ENCODE peak calls at places on chromosomes 7 and 10, in six cellular contexts. L is activated CD4-positive, alpha-beta T cell treated with anti-CD3 and anti-CD28 coated beads, Interleukin-2, amount 50 U/mL, for 48 hours; B is stimulated activated CD8-positive, alpha-beta memory T cell treated with anti-CD3 and anti-CD28 coated beads, Interleukin-15, amount 100 ng/mL, for 24 hours; M is T-helper 1 cell; H is adrenal gland; O is activated effector memory CD4-positive, alpha-beta T cell treated with anti-CD3 and anti-CD28 coated beads, Interleukin-2, amount 50 U/mL, for 16 hours. F is an unnamed sample.
A peak's percentile ranks its signal among the peaks of the same experiment; 100 is the strongest.

GRCh38 chr10:572696-573095 is 116.8 kb downstream of the DIP2C start:
- DNase-seq in O (no peak), B (no peak), L (no peak), H (peak; percentile 8), M (no peak), F (no peak)

GRCh38 chr7:47292832-47293309 is 289.0 kb downstream of the TNS3 start:
- DNase-seq in M (no peak), B (no peak), H (no peak), O (no peak), L (no peak), F (no peak)

GRCh38 chr10:124112891-124113580 is 19.6 kb upstream of the CHST15 start:
- DNase-seq in M (no peak), L (no peak), O (no peak), H (no peak), B (no peak), F (no peak)

GRCh38 chr10:125148021-125148439 is 12.3 kb downstream of the CTBP2 start:
- DNase-seq in M (no peak), B (no peak), H (no peak), O (peak; percentile 34), L (no peak), F (peak; percentile 66)

GRCh38 chr7:4006687-4007086 is 675.4 kb upstream of the FOXK1 start:
- DNase-seq in O (no peak), L (no peak), M (no peak), H (no peak), B (no peak), F (no peak)

GRCh38 chr7:93231264-93231663 is 902 bp upstream of the VPS50 start:
- DNase-seq in H (no peak), O (no peak), L (no peak), M (no peak), B (no peak), F (no peak)

GRCh38 chr10:62258926-62259325 is 9.7 kb downstream of the RTKN2 start:
- DNase-seq in O (no peak), H (no peak), L (no peak), B (no peak), M (no peak), F (no peak)

GRCh38 chr7:117171106-117171505 is 151.8 kb downstream of the WNT2 start:
- DNase-seq in O (no peak), L (no peak), H (no peak), B (no peak), M (no peak), F (no peak)

GRCh38 chr7:30451539-30452277 is 26.9 kb downstream of the NOD1 start:
- DNase-seq in M (no peak), L (no peak), B (no peak), H (peak; percentile 31), O (no peak), F (no peak)

GRCh38 chr10:97608991-97609561 is 19.6 kb downstream of the C10orf62 start:
- DNase-seq in O (no peak), L (no peak), B (no peak), H (no peak), M (no peak), F (peak; percentile 82)

GRCh38 chr7:131111081-131111576 is 216.5 kb upstream of the MKLN1 start:
- DNase-seq in O (no peak), B (no peak), M (peak; percentile 69), H (no peak), L (no peak), F (no peak)

GRCh38 chr10:47186941-47187340 is 113.1 kb upstream of the GDF10 start:
- DNase-seq in H (no peak), O (no peak), M (no peak), B (no peak), L (no peak), F (no peak)

GRCh38 chr10:50360486-50360885 is 109.2 kb upstream of the ASAH2 start:
- DNase-seq in L (no peak), B (no peak), O (no peak), H (no peak), M (no peak), F (no peak)

GRCh38 chr7:156650042-156650441 is 9.5 kb downstream of the RNF32 start:
- DNase-seq in O (no peak), M (peak; percentile 9), H (no peak), L (no peak), B (no peak), F (no peak)

GRCh38 chr10:13349776-13350274 is 1.7 kb upstream of the SEPHS1 start:
- DNase-seq in H (peak; percentile 81), B (no peak), M (peak; percentile 40), O (peak; percentile 70), L (peak; percentile 40), F (peak; percentile 77)

GRCh38 chr7:87146740-87147386 is 5.4 kb upstream of the DMTF1 start:
- DNase-seq in M (no peak), O (no peak), B (no peak), H (no peak), L (no peak), F (peak; percentile 67)

GRCh38 chr10:43846187-43846680 is 197.6 kb upstream of the ZNF32 start:
- DNase-seq in O (peak; percentile 74), M (peak; percentile 10), L (peak; percentile 47), H (peak; percentile 68), B (no peak), F (peak; percentile 83)

GRCh38 chr10:24288581-24288980 is 79.6 kb downstream of the KIAA1217 start:
- DNase-seq in O (no peak), M (no peak), B (no peak), L (no peak), H (no peak), F (no peak)

GRCh38 chr7:19117870-19118608 is 603 bp upstream of the TWIST1 start:
- DNase-seq in M (no peak), H (peak; percentile 21), L (no peak), B (no peak), O (no peak), F (peak; percentile 76)

GRCh38 chr7:93914581-93915066 is 6.9 kb upstream of the GNG11 start:
- DNase-seq in M (no peak), H (no peak), O (no peak), B (no peak), L (no peak), F (no peak)

GRCh38 chr7:16753102-16753931 is at the start of gene TSPAN13:
- DNase-seq in H (peak; percentile 88), L (peak; percentile 71), B (peak; percentile 16), O (peak; percentile 82), M (peak; percentile 64), F (peak; percentile 90)

GRCh38 chr7:2460641-2461040 is 15.6 kb downstream of the GRIFIN start:
- DNase-seq in O (no peak), H (no peak), B (no peak), M (no peak), L (no peak), F (no peak)

GRCh38 chr7:114048386-114049235 is 129.8 kb upstream of the PPP1R3A start:
- DNase-seq in O (no peak), L (no peak), M (peak; percentile 13), H (no peak), B (no peak), F (no peak)

GRCh38 chr10:34249634-34250033 is 565.5 kb downstream of the PARD3 start:
- DNase-seq in O (no peak), B (no peak), M (no peak), L (no peak), H (no peak), F (peak; percentile 6)

GRCh38 chr10:7611909-7612308 is 54.9 kb downstream of the ITIH5 start:
- DNase-seq in L (no peak), M (no peak), H (no peak), O (no peak), B (no peak), F (no peak)

GRCh38 chr10:99292159-99292558 is 37.0 kb upstream of the CNNM1 start:
- DNase-seq in B (no peak), H (no peak), L (no peak), M (no peak), O (no peak), F (no peak)

GRCh38 chr10:131825150-131825907 is 75.5 kb upstream of the PPP2R2D start:
- DNase-seq in O (peak; percentile 31), M (no peak), L (no peak), B (no peak), H (no peak), F (no peak)

GRCh38 chr10:91856637-91857036 is 52.6 kb downstream of the FGFBP3 start:
- DNase-seq in B (no peak), O (no peak), L (no peak), H (no peak), M (no peak), F (no peak)

GRCh38 chr7:75756340-75757297 is 15.4 kb downstream of the CCL26 start:
- DNase-seq in O (no peak), L (no peak), B (no peak), H (no peak), M (no peak), F (no peak)

GRCh38 chr7:41238851-41239331 is 464.0 kb downstream of the INHBA start:
- DNase-seq in H (no peak), B (no peak), M (no peak), L (no peak), O (no peak), F (no peak)

GRCh38 chr7:33062023-33062781 is at the start of gene NT5C3A:
- DNase-seq in M (peak; percentile 23), O (no peak), B (peak; percentile 10), L (peak; percentile 43), H (peak; percentile 46), F (peak; percentile 46)

GRCh38 chr7:86295526-86295925 is 348.2 kb upstream of the GRM3 start:
- DNase-seq in O (no peak), B (no peak), H (no peak), M (no peak), L (no peak), F (no peak)

GRCh38 chr7:21089653-21090052 is 303.0 kb upstream of the SP8 start:
- DNase-seq in B (no peak), M (no peak), L (no peak), O (no peak), H (no peak), F (no peak)

GRCh38 chr7:24328050-24328449 is 44.1 kb downstream of the NPY start:
- DNase-seq in H (no peak), O (no peak), B (no peak), M (no peak), L (no peak), F (no peak)

GRCh38 chr7:27141138-27141537 is 2.3 kb downstream of the HOXA5 start:
- DNase-seq in O (no peak), M (no peak), L (no peak), H (no peak), B (no peak), F (no peak)

GRCh38 chr10:85851300-85851699 is 515.3 kb downstream of the GRID1 start:
- DNase-seq in O (no peak), M (no peak), L (no peak), H (no peak), B (no peak), F (no peak)